ENCODE peak calls at places on chromosomes 5 and 9, in ten cellular contexts. U, V, Y, X, T, I, J, R, S and B are unnamed samples.

GRCh38 chr5:96637191-96637590 is 25.0 kb upstream of the CAST start:
- DNase-seq in U (no peak), X (no peak), Y (no peak), I (no peak), V (no peak), S (no peak), R (no peak), J (no peak), T (no peak), B (no peak)

GRCh38 chr9:113298924-113299770 is 4.0 kb downstream of the RNF183 start:
- DNase-seq in V (no peak), J (no peak), T (peak; percentile 37), U (no peak), S (no peak), R (no peak), Y (no peak), I (no peak), X (no peak), B (no peak)

GRCh38 chr5:123670981-123671557 is 159.1 kb downstream of the CSNK1G3 start:
- DNase-seq in J (peak; percentile 63), V (peak; percentile 57), U (peak; percentile 76), I (peak; percentile 7), X (peak; percentile 62), T (peak; percentile 65), Y (no peak), S (peak; percentile 47), R (peak; percentile 65), B (peak; percentile 29)

GRCh38 chr5:101271945-101272344 is 368.9 kb upstream of the ST8SIA4 start:
- DNase-seq in I (no peak), R (no peak), J (no peak), U (no peak), V (no peak), T (no peak), S (no peak), Y (no peak), X (no peak), B (no peak)

GRCh38 chr5:132428147-132428482 is 58.6 kb downstream of the SLC22A5 start:
- DNase-seq in J (no peak), R (no peak), Y (no peak), U (no peak), I (no peak), T (no peak), V (no peak), S (no peak), X (peak; percentile 51), B (no peak)

GRCh38 chr5:761206-761771 is 23.2 kb downstream of the ZDHHC11B start:
- DNase-seq in Y (no peak), S (no peak), R (no peak), T (no peak), X (no peak), U (peak; percentile 46), V (no peak), J (peak; percentile 23), I (no peak), B (no peak)

GRCh38 chr5:1037671-1038416 is 29.2 kb downstream of the NKD2 start:
- DNase-seq in J (no peak), S (no peak), Y (no peak), U (no peak), T (no peak), V (no peak), R (no peak), I (no peak), X (no peak), B (no peak)

GRCh38 chr9:95784318-95784717 is 91.2 kb upstream of the ERCC6L2 start:
- DNase-seq in Y (no peak), R (no peak), X (no peak), I (no peak), U (no peak), T (no peak), J (no peak), V (no peak), S (no peak), B (no peak)

GRCh38 chr5:10866913-10867312 is 105.9 kb upstream of the DAP start:
- DNase-seq in X (no peak), V (no peak), S (no peak), I (no peak), Y (no peak), R (no peak), J (no peak), T (no peak), U (no peak), B (no peak)

GRCh38 chr5:111520908-111521307 is 8.6 kb upstream of the STARD4 start:
- DNase-seq in J (no peak), T (no peak), I (no peak), V (no peak), S (no peak), U (no peak), Y (no peak), X (no peak), R (no peak), B (no peak)

GRCh38 chr5:57592236-57592635 is 109.6 kb upstream of the ACTBL2 start:
- DNase-seq in U (no peak), V (peak; percentile 27), T (no peak), I (no peak), R (peak; percentile 34), Y (peak; percentile 27), J (no peak), X (no peak), S (no peak), B (no peak)

GRCh38 chr9:135440620-135441019 is 39.0 kb upstream of the PPP1R26 start:
- DNase-seq in I (no peak), R (no peak), U (no peak), S (peak; percentile 25), X (no peak), J (peak; percentile 46), Y (no peak), V (no peak), T (no peak), B (no peak)
- TF ChIP-seq CTCF in I (no peak), R (no peak), U (no peak), S (peak; percentile 27), X (no peak), J (peak; percentile 7), Y (no peak), V (no peak), T (no peak), B (no peak)

GRCh38 chr5:153626836-153627235 is 136.4 kb downstream of the GRIA1 start:
- DNase-seq in J (no peak), I (no peak), V (no peak), Y (no peak), R (no peak), X (no peak), U (no peak), T (no peak), S (no peak), B (no peak)

GRCh38 chr5:153630546-153630945 is 140.1 kb downstream of the GRIA1 start:
- DNase-seq in Y (no peak), U (no peak), J (no peak), V (no peak), X (no peak), T (peak; percentile 22), R (no peak), S (no peak), I (no peak), B (no peak)

GRCh38 chr5:153625826-153626354 is 135.4 kb downstream of the GRIA1 start:
- DNase-seq in X (no peak), T (no peak), Y (no peak), V (no peak), R (no peak), S (no peak), I (no peak), U (no peak), J (no peak), B (no peak)

GRCh38 chr5:153629496-153629895 is 139.0 kb downstream of the GRIA1 start:
- DNase-seq in U (no peak), Y (no peak), R (no peak), J (no peak), I (no peak), X (no peak), V (peak; percentile 16), S (no peak), T (no peak), B (no peak)

GRCh38 chr5:153629027-153629426 is 138.6 kb downstream of the GRIA1 start:
- DNase-seq in U (no peak), V (peak; percentile 97), R (peak; percentile 98), S (peak; percentile 29), Y (peak; percentile 96), T (peak; percentile 72), I (no peak), X (peak; percentile 50), J (no peak), B (no peak)
- TF ChIP-seq CTCF in U (no peak), V (peak; percentile 48), R (peak; percentile 66), S (no peak), Y (peak; percentile 44), T (peak; percentile 69), I (no peak), X (peak; percentile 35), J (no peak), B (no peak)

GRCh38 chr5:66596791-66597757 is 881 bp downstream of the MAST4 start:
- DNase-seq in X (peak; percentile 32), R (peak; percentile 26), J (peak; percentile 37), U (peak; percentile 55), Y (peak; percentile 25), S (peak; percentile 22), T (peak; percentile 14), V (peak; percentile 3), I (peak; percentile 25), B (peak; percentile 40)
- TF ChIP-seq CTCF in X (no peak), R (peak; percentile 2), J (no peak), U (no peak), Y (no peak), S (no peak), T (no peak), V (no peak), I (peak; percentile 17), B (no peak)

DNA sequence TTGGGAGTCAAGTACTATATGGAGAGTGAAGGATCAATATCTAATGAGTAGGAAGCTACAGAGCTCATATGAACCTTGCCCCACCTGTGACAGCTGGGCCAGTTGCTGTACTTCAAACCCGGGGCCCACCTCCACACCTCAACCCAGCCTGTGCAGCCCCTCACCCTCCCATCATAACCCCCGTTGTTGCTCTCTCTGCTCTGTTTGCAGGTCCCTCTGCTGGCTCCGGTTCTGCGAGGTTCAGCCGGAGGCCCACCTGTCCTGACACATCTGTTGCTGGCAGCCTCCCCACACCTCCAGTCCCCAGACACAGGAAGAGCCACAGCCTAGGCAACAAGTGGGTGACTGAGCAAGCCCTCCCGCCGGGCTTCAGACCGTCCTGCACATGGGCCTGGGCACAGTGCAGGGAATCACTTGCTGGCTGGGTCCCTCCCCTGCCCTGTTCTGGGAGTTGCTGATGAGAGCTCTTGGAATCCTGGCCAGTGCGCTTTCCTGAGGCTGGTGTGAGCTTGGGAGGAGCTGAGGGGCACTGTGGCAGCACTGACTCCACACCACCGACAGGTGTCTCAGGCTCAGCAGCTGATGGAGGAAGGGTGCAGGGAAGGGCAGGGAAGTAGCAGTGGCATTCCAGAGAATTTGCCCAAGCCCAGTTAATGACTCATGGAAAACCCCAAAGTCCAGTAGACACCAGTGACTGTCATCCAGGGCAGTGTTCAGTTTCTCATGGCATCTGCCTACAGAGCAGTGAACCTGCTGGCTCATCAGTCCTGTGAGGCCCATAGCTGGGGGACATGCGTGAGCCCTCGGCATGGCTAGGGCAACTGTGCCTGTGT is 69.5 kb upstream of the GARNL3 start:
- DNase-seq in V (no peak), I (no peak), Y (peak; percentile 7), R (no peak), S (no peak), U (peak; percentile 72), T (no peak), J (no peak), X (no peak), B (no peak)
- TF ChIP-seq CTCF in V (no peak), I (no peak), Y (no peak), R (no peak), S (no peak), U (peak; percentile 58), T (peak; percentile 26), J (no peak), X (no peak), B (no peak)

GRCh38 chr5:136364307-136364706 is 1.0 kb downstream of the TRPC7 start:
- DNase-seq in T (peak; percentile 3), X (peak; percentile 3), Y (no peak), S (peak; percentile 31), R (peak; percentile 1), V (peak; percentile 1), U (no peak), J (no peak), I (no peak), B (no peak)
- TF ChIP-seq CTCF in T (peak; percentile 78), X (peak; percentile 54), Y (peak; percentile 18), S (peak; percentile 69), R (peak; percentile 32), V (peak; percentile 38), U (no peak), J (no peak), I (peak; percentile 39), B (no peak)